ENCODE peak calls at places on chromosome 5, in five cellular contexts. One of them, this sample, is unnamed.

GRCh38 chr5:72618699-72619098 is 111.5 kb upstream of the ZNF366 start:
- DNase-seq in uterus: no peak
- DNase-seq in cardiac fibroblast: peak
- DNase-seq in NCI-H2081: no peak
- DNase-seq in naive thymus-derived CD8-positive, alpha-beta T cell: no peak
- DNase-seq in this sample: no peak

GRCh38 chr5:1746371-1747078 is 53.1 kb downstream of the MRPL36 start:
- DNase-seq in uterus: peak
- DNase-seq in NCI-H2081: no peak
- DNase-seq in naive thymus-derived CD8-positive, alpha-beta T cell: no peak
- DNase-seq in cardiac fibroblast: no peak
- DNase-seq in this sample: no peak

GRCh38 chr5:14790931-14791330 is 80.6 kb downstream of the ANKH start:
- DNase-seq in NCI-H2081: no peak
- DNase-seq in cardiac fibroblast: no peak
- DNase-seq in uterus: no peak
- DNase-seq in naive thymus-derived CD8-positive, alpha-beta T cell: no peak
- DNase-seq in this sample: no peak

GRCh38 chr5:37696190-37697021 is 143.4 kb downstream of the GDNF start:
- DNase-seq in cardiac fibroblast: peak
- DNase-seq in uterus: no peak
- DNase-seq in NCI-H2081: no peak
- DNase-seq in naive thymus-derived CD8-positive, alpha-beta T cell: no peak
- DNase-seq in this sample: no peak

GRCh38 chr5:87311400-87312279 is 44.0 kb downstream of the RASA1 start:
- DNase-seq in NCI-H2081: no peak
- DNase-seq in naive thymus-derived CD8-positive, alpha-beta T cell: no peak
- DNase-seq in cardiac fibroblast: no peak
- DNase-seq in uterus: no peak
- DNase-seq in this sample: no peak

GRCh38 chr5:462051-462481 is 19.1 kb downstream of the EXOC3 start:
- DNase-seq in naive thymus-derived CD8-positive, alpha-beta T cell: no peak
- DNase-seq in NCI-H2081: no peak
- DNase-seq in cardiac fibroblast: no peak
- DNase-seq in uterus: peak
- DNase-seq in this sample: no peak

GRCh38 chr5:171647043-171647899 is 138.3 kb upstream of the SMIM23 start:
- DNase-seq in NCI-H2081: no peak
- DNase-seq in naive thymus-derived CD8-positive, alpha-beta T cell: no peak
- DNase-seq in cardiac fibroblast: peak
- DNase-seq in uterus: no peak
- DNase-seq in this sample: no peak

GRCh38 chr5:175658299-175659145 is 651 bp downstream of the HRH2 start:
- DNase-seq in naive thymus-derived CD8-positive, alpha-beta T cell: peak
- DNase-seq in cardiac fibroblast: no peak
- DNase-seq in uterus: no peak
- DNase-seq in NCI-H2081: no peak
- DNase-seq in this sample: peak

GRCh38 chr5:180744253-180744652 is 4.4 kb upstream of the OR2Y1 start:
- DNase-seq in cardiac fibroblast: no peak
- DNase-seq in naive thymus-derived CD8-positive, alpha-beta T cell: no peak
- DNase-seq in uterus: no peak
- DNase-seq in NCI-H2081: no peak
- DNase-seq in this sample: no peak

GRCh38 chr5:142866563-142867275 is 96.5 kb downstream of the ARHGAP26 start:
- DNase-seq in uterus: peak
- DNase-seq in naive thymus-derived CD8-positive, alpha-beta T cell: peak
- DNase-seq in cardiac fibroblast: peak
- DNase-seq in NCI-H2081: peak
- DNase-seq in this sample: peak

GRCh38 chr5:170497311-170498038 is 6.3 kb upstream of the KCNIP1 start:
- DNase-seq in naive thymus-derived CD8-positive, alpha-beta T cell: no peak
- DNase-seq in cardiac fibroblast: no peak
- DNase-seq in uterus: no peak
- DNase-seq in NCI-H2081: no peak
- DNase-seq in this sample: no peak

GRCh38 chr5:37768362-37768761 is 71.5 kb downstream of the GDNF start:
- DNase-seq in uterus: no peak
- DNase-seq in naive thymus-derived CD8-positive, alpha-beta T cell: no peak
- DNase-seq in NCI-H2081: no peak
- DNase-seq in cardiac fibroblast: no peak
- DNase-seq in this sample: no peak

GRCh38 chr5:79111387-79111959 is at the start of gene BHMT:
- DNase-seq in naive thymus-derived CD8-positive, alpha-beta T cell: no peak
- DNase-seq in cardiac fibroblast: no peak
- DNase-seq in uterus: no peak
- DNase-seq in NCI-H2081: no peak
- DNase-seq in this sample: no peak

GRCh38 chr5:73911761-73912393 is 285.9 kb downstream of the ARHGEF28 start:
- DNase-seq in NCI-H2081: peak
- DNase-seq in cardiac fibroblast: no peak
- DNase-seq in uterus: no peak
- DNase-seq in naive thymus-derived CD8-positive, alpha-beta T cell: no peak
- DNase-seq in this sample: no peak

GRCh38 chr5:148457183-148457620 is 73.4 kb downstream of the FBXO38 start:
- DNase-seq in uterus: no peak
- DNase-seq in naive thymus-derived CD8-positive, alpha-beta T cell: peak
- DNase-seq in cardiac fibroblast: no peak
- DNase-seq in NCI-H2081: peak
- DNase-seq in this sample: no peak

GRCh38 chr5:158013939-158014338 is 155.0 kb upstream of the CLINT1 start:
- DNase-seq in uterus: no peak
- DNase-seq in cardiac fibroblast: peak
- DNase-seq in naive thymus-derived CD8-positive, alpha-beta T cell: no peak
- DNase-seq in NCI-H2081: no peak
- DNase-seq in this sample: no peak

GRCh38 chr5:32325616-32326015 is 12.9 kb upstream of the MTMR12 start:
- DNase-seq in naive thymus-derived CD8-positive, alpha-beta T cell: no peak
- DNase-seq in uterus: no peak
- DNase-seq in NCI-H2081: no peak
- DNase-seq in cardiac fibroblast: no peak
- DNase-seq in this sample: no peak

This sample was measured in CD4-positive, alpha-beta T cell.